ENCODE peak calls at places on chromosome 4, in six cellular contexts. Q is HepG2, V is GM23338, A is SK-N-SH, P is Panc1, Z is A549. G is an unnamed sample.

GRCh38 chr4:122450847-122451246 is 5.7 kb downstream of the IL2 start:
- DNase-seq in A (no peak), Q (peak; percentile 1), P (no peak), V (peak; percentile 91), Z (peak; percentile 0), G (no peak)

GRCh38 chr4:114563536-114564315 is 34.9 kb upstream of the UGT8 start:
- DNase-seq in A (no peak), Q (no peak), P (no peak), Z (no peak), V (peak; percentile 24), G (no peak)

GRCh38 chr4:15149842-15150592 is 147.7 kb downstream of the CPEB2 start:
- DNase-seq in Q (peak; percentile 93), Z (peak; percentile 43), V (peak; percentile 73), P (no peak), A (peak; percentile 54), G (peak; percentile 40)

GRCh38 chr4:10590896-10591295 is 93.7 kb downstream of the CLNK start:
- DNase-seq in P (no peak), V (no peak), Q (no peak), Z (no peak), A (no peak), G (no peak)

GRCh38 chr4:48299560-48299959 is 29.9 kb upstream of the TEC start:
- DNase-seq in A (no peak), P (no peak), Q (no peak), V (no peak), Z (no peak), G (no peak)

GRCh38 chr4:106624674-106625073 is 256.1 kb upstream of the GIMD1 start:
- DNase-seq in P (no peak), Q (no peak), Z (no peak), A (no peak), V (no peak), G (no peak)

GRCh38 chr4:6607368-6608050 is 32.5 kb downstream of the MAN2B2 start:
- DNase-seq in Z (no peak), V (no peak), Q (no peak), P (no peak), A (no peak), G (no peak)

GRCh38 chr4:11480683-11481082 is 52.0 kb upstream of the HS3ST1 start:
- DNase-seq in V (no peak), Z (no peak), Q (no peak), A (no peak), P (no peak), G (peak; percentile 96)

GRCh38 chr4:174631901-174632758 is 109.8 kb upstream of the HPGD start:
- DNase-seq in Z (peak; percentile 5), A (peak; percentile 19), Q (peak; percentile 20), P (peak; percentile 22), V (peak; percentile 67), G (no peak)

GRCh38 chr4:733631-733980 is 28.0 kb downstream of the PCGF3 start:
- DNase-seq in V (no peak), Q (no peak), A (no peak), P (no peak), Z (no peak), G (no peak)

GRCh38 chr4:24853142-24853541 is 57.8 kb downstream of the SOD3 start:
- DNase-seq in P (no peak), V (no peak), A (no peak), Q (peak; percentile 47), Z (no peak), G (no peak)

GRCh38 chr4:102168580-102168979 is 176.7 kb downstream of the SLC39A8 start:
- DNase-seq in Z (no peak), Q (no peak), A (no peak), V (no peak), P (no peak), G (no peak)

GRCh38 chr4:87011340-87012034 is 76.7 kb downstream of the AFF1 start:
- DNase-seq in Q (no peak), P (peak; percentile 59), A (no peak), Z (peak; percentile 49), V (peak; percentile 75), G (no peak)

GRCh38 chr4:105666693-105667092 is 41.8 kb downstream of the INTS12 start:
- DNase-seq in Q (no peak), A (no peak), Z (no peak), V (peak; percentile 47), P (no peak), G (no peak)

GRCh38 chr4:3447431-3448395 is 5.9 kb downstream of the HGFAC start:
- DNase-seq in A (no peak), Z (no peak), V (no peak), P (no peak), Q (no peak), G (no peak)

GRCh38 chr4:30720021-30720655 is at the start of gene PCDH7:
- DNase-seq in V (peak; percentile 77), A (peak; percentile 46), Z (peak; percentile 7), P (no peak), Q (no peak), G (no peak)

DNA sequence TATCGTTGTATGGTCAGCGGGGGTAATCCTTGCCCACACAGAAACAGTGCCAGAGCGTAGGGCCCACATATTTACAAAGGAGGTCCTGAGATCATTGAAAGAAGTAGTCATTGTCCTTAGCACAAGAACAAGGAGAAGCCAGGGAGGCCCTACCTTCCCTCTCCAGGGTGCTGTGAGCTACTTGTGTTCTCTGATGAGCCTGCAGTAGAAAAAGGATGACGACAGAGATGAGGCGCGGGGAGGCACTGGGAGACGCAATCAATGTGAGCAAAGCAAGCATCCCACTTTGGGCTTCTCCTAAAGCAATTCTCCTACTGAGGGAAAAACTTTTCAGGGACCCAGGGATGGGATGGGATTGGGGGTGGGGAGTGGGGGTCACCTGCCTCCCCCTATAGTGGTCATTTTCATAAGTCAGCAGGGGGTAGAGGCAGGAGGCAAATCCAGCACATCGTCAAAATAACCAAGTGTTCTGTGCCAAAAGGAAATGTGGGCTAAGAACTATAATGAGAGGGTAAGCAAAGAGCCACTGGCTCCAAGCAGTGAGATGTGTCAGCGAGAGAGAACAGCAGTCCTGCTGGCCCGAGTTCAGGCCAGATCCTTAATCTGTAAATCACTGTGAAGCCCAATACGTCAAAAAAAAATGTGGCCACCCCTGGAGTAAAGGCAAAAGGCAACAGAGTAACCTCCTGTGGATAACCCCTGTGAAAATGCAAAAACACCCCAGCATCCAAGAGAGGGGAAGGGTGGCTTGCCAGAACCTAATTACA is 136.7 kb upstream of the HHIP start:
- DNase-seq in P (no peak), Z (no peak), V (peak; percentile 16), A (peak; percentile 1), Q (no peak), G (no peak)
- TF ChIP-seq REST in P (no peak), Z (no peak), V (no peak), A (no peak), Q (no peak), G (no peak)

DNA sequence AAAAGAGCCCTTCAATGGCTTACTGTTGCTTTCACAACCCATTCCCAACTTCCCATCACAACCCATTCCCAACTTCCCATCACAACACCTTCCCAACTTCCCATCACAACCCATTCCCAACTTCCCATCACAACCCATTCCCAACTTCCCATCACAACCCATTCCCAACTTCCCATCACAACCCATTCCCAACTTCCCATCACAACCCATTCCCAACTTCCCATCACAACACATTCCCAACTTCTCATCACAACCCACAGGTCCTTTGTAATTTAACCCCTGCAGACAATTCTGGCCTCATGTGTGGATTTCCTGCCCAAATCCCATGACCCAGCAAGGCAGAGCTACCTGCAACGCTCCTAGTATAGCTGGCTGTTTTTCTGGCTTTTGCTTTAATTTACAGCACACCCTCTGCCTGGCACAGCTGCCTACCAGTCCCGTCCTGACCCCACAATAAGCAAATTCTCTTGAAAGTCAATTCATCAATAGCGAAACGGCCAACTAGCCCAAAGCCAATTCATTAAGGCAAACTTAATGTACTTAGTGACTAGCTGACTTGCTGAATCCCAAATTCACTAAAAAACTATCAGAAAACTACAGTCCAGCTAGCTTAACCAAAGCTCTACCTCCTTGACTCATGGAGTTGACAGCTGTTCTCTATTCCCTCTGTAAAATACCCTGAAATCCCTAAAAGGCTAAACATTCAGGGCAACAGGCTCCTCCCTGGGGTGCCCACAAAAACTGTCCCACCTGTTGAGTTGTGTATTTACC is 75.6 kb downstream of the AFAP1 start:
- DNase-seq in V (no peak), P (no peak), Q (peak; percentile 14), A (no peak), Z (no peak), G (no peak)
- H3K4me3 ChIP-seq in V (no peak overlapping the region), P (no peak overlapping the region), Q (no peak overlapping the region), A (no peak overlapping the region), Z (no peak overlapping the region), G (no peak overlapping the region)

DNA sequence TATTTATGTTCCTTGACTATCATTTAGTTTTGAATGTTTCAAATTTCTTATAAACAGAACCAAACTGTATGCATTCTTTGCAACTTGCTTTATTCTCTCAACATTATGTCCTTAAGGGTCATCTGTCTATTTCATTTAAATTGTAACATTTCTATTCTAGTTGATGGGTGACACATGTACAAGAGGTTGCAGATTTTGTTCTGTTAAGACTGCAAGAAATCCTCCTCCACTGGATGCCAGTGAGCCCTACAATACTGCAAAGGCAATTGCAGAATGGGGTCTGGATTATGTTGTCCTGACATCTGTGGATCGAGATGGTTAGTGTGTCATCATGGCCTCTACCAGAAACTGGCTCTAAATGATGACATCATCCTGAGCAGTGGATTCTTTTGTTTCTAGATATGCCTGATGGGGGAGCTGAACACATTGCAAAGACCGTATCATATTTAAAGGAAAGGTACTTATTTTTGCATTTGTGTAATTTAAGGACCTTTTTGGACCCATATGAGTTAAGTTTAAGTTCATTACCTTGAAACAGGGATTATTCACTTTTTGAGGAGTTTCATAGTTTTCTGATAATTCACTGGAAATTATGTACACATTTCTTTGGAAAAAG is 6.1 kb downstream of the LIAS start:
- DNase-seq in Z (peak; percentile 62), V (no peak), P (no peak), A (peak; percentile 81), Q (no peak), G (no peak)
- TF ChIP-seq REST in Z (no peak), V (no peak), P (no peak), A (peak; percentile 25), Q (no peak), G (no peak)

DNA sequence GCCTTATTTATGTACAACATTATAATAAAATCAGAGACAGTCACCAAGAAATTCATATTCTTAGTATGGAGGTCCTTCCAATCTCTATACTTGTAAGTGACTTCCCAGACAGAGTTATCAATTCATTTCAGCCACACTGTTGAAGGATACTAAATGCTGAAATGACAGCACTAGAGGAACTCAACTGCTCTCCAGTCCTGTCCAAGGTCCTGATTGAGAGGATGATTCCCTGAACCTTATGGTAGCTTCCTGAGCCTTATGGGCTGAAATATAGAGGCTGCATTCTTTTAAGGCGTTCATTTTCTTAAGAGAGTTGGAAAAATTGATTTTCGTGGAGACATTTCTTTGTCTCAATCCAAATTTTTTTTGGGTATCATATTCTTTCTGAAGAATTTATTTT is 205.9 kb downstream of the TLL1 start:
- DNase-seq in Z (no peak), Q (no peak), A (no peak), P (no peak), V (peak; percentile 30), G (no peak)
- H3K4me3 ChIP-seq in Z (no peak overlapping the region), Q (no peak overlapping the region), A (no peak overlapping the region), P (no peak overlapping the region), V (no peak overlapping the region), G (no peak overlapping the region)

DNA sequence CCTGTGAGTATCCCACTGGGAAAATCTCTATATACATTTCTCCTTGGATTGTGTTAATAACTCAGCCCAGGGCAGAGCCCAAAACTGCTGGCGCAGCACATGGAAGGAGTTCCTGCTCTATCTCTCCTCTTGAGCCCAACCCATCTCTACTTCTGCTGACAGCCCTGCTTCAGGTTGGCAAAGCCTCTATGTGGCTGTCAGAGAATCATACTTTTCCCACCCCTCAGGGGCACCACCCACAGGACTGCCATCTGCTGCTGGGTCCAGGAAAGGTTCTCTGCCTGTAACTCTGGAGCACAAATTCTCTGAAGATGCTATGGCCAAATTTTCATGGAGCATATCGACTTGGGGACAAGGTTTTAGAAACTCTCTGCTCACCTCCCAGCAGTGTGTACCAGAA is 278.5 kb upstream of the EMCN start:
- DNase-seq in Z (no peak), A (no peak), V (no peak), Q (no peak), P (no peak), G (no peak)
- TF ChIP-seq REST in Z (no peak), A (no peak), V (no peak), Q (no peak), P (no peak), G (no peak)